ENCODE peak calls at places on chromosome 15, in six cellular contexts. One of them, this sample, is unnamed.

GRCh38 chr15:25249236-25250010 is 189.4 kb downstream of the UBE3A start:
- DNase-seq in IMR-90: no peak
- DNase-seq in neuronal stem cell: no peak
- DNase-seq in mesendoderm: no peak
- DNase-seq in H1: no peak
- DNase-seq in trophoblast cell: no peak
- DNase-seq in this sample: no peak

GRCh38 chr15:66883322-66883911 is 181.4 kb downstream of the SMAD6 start:
- DNase-seq in IMR-90: peak
- DNase-seq in neuronal stem cell: peak
- DNase-seq in mesendoderm: peak
- DNase-seq in H1: peak
- DNase-seq in trophoblast cell: peak
- DNase-seq in this sample: peak

GRCh38 chr15:71708741-71709140 is 101.6 kb upstream of the NR2E3 start:
- DNase-seq in IMR-90: peak
- DNase-seq in neuronal stem cell: no peak
- DNase-seq in mesendoderm: no peak
- DNase-seq in H1: no peak
- DNase-seq in trophoblast cell: no peak
- DNase-seq in this sample: no peak

GRCh38 chr15:101313041-101313761 is 18.2 kb upstream of the SNRPA1 start:
- DNase-seq in IMR-90: no peak
- DNase-seq in neuronal stem cell: no peak
- DNase-seq in mesendoderm: no peak
- DNase-seq in H1: no peak
- DNase-seq in trophoblast cell: no peak
- DNase-seq in this sample: no peak

GRCh38 chr15:70876011-70876410 is 16.2 kb downstream of the THAP10 start:
- DNase-seq in IMR-90: no peak
- DNase-seq in neuronal stem cell: no peak
- DNase-seq in mesendoderm: no peak
- DNase-seq in H1: no peak
- DNase-seq in trophoblast cell: no peak
- DNase-seq in this sample: no peak

GRCh38 chr15:59339252-59339672 is 33.4 kb downstream of the MYO1E start:
- DNase-seq in IMR-90: no peak
- DNase-seq in neuronal stem cell: no peak
- DNase-seq in mesendoderm: no peak
- DNase-seq in H1: no peak
- DNase-seq in trophoblast cell: peak
- DNase-seq in this sample: no peak

GRCh38 chr15:68983821-68984517 is 30.5 kb upstream of the NOX5 start:
- DNase-seq in IMR-90: peak
- DNase-seq in neuronal stem cell: no peak
- DNase-seq in mesendoderm: no peak
- DNase-seq in H1: no peak
- DNase-seq in trophoblast cell: peak
- DNase-seq in this sample: no peak

GRCh38 chr15:66721501-66721937 is 19.5 kb downstream of the SMAD6 start:
- DNase-seq in IMR-90: peak
- DNase-seq in neuronal stem cell: no peak
- DNase-seq in mesendoderm: peak
- DNase-seq in H1: no peak
- DNase-seq in trophoblast cell: peak
- DNase-seq in this sample: no peak

GRCh38 chr15:40969363-40969762 is 16.1 kb downstream of the CHAC1 start:
- DNase-seq in IMR-90: no peak
- DNase-seq in neuronal stem cell: no peak
- DNase-seq in mesendoderm: no peak
- DNase-seq in H1: no peak
- DNase-seq in trophoblast cell: no peak
- DNase-seq in this sample: no peak
- H3K4ac ChIP-seq in IMR-90: no peak
- H3K4ac ChIP-seq in neuronal stem cell: no peak
- H3K4ac ChIP-seq in mesendoderm: no peak
- H3K4ac ChIP-seq in H1: no peak
- H3K4ac ChIP-seq in trophoblast cell: no peak
- H3K4ac ChIP-seq in this sample: no peak

DNA sequence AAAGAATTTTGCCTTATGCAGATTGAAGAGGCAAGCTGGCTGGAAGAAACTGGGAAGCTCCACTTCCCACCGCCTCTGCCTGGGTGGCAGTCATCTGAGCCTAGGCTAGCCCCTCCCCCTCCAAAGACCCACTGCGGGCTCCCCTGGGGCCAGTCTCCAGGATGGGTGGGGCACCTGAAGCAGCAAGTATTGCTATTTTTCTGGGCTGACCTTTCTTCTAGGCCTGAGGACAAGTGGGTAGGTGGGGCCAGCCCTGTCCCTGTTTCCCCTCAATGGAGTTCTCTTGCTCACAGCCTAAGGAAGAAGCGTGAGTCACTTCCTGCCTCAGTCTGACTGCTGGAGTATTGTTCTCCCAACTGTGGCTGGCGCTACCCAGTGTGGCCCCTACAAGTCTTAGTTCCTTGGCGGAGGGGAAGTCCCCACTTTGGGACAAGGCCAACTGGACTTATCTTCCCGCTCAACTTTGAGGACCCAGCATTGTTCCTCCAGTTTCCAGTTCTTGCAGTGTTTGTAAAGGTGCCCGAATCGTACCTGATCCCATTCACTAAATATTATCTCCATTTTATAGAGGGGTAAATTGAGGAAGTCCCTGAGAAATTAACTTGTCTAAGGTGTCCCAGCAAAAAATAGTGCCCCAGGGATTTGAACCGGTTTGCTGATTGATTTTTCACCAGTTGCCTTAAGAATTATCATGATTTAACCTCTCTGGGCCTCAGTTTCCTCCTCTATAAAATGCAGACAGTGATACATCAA is 1.4 kb downstream of the FURIN start:
- DNase-seq in IMR-90: peak
- DNase-seq in neuronal stem cell: no peak
- DNase-seq in mesendoderm: peak
- DNase-seq in H1: peak
- DNase-seq in trophoblast cell: peak
- DNase-seq in this sample: peak
- H3K4me3 ChIP-seq in IMR-90: no peak
- H3K4me3 ChIP-seq in neuronal stem cell: no peak
- H3K4me3 ChIP-seq in mesendoderm: no peak
- H3K4me3 ChIP-seq in H1: no peak
- H3K4me3 ChIP-seq in trophoblast cell: no peak
- H3K4me3 ChIP-seq in this sample: peak

DNA sequence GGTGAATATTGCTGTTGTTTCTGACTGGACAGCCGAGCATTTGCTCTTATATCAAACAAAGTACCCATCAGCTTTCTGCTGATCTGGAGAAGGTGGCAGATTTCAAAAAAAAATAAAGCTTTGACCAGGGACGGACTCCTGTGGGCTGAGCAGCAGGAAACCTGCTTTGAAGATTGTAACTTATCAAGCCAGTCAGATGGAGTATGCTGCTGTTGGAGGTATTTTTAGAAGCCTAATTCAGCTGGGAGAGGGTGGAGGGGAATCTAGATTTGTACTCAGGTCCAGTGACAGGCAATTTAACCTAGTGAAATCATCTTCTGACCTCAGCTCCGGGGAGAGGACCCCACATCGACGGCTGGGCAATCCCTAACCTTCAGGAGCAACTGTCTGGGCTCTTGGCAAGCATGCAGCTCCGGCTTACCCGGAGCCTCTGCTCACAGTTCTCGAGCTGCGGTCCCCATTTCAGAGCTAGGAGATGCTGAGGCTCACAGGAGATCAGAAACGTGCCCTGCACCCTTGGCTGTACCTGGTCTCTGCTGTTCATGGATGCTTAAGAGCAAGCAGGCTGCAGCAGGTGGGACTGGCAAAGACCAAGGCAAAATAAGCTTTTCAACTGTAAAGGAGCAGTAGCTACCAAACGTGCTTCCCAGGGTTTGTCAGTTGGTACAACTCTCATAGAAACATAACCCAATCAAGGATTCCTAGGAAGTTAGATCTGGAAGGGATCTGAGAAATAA is 89.3 kb upstream of the ST8SIA2 start:
- DNase-seq in IMR-90: no peak
- DNase-seq in neuronal stem cell: no peak
- DNase-seq in mesendoderm: peak
- DNase-seq in H1: no peak
- DNase-seq in trophoblast cell: no peak
- DNase-seq in this sample: no peak
- H3K4ac ChIP-seq in IMR-90: no peak
- H3K4ac ChIP-seq in neuronal stem cell: no peak
- H3K4ac ChIP-seq in mesendoderm: no peak
- H3K4ac ChIP-seq in H1: no peak
- H3K4ac ChIP-seq in trophoblast cell: no peak
- H3K4ac ChIP-seq in this sample: no peak

DNA sequence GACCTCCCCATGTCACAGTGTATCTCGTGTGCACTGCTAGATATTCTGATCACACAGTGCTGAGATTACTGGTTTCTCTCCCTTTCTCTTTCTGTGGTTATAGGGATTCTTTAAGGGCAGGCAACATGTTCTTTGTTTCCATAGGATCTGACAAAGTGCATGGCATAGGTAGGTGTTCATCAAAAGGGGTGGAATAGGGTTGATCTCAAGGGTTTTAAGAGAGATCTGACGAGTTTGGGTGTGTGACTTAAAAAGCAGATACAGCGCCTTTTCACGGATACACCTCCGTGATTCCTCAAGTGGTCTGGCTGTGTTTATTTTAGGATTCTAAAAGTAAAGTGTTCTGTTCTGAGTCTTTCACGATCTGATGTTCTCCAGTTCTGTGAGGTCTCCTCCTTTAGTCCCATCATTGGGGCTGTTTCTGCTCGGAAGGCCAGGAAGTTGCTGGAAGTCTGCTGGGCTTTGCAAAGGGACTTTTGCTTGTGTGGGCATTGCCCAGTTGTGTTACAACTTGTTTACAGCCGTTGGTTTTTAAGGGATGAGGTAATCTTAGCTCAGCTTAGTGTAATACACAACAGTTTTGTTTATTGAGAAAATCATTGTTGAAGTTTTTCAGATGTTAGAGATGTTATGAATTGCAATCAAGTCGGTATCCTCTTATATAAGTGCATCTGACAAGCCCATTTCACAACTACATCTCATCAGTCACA is 34.8 kb downstream of the IGF1R start:
- DNase-seq in IMR-90: peak
- DNase-seq in neuronal stem cell: no peak
- DNase-seq in mesendoderm: no peak
- DNase-seq in H1: no peak
- DNase-seq in trophoblast cell: no peak
- DNase-seq in this sample: peak
- H3K4me3 ChIP-seq in IMR-90: no peak
- H3K4me3 ChIP-seq in neuronal stem cell: no peak
- H3K4me3 ChIP-seq in mesendoderm: no peak
- H3K4me3 ChIP-seq in H1: no peak
- H3K4me3 ChIP-seq in trophoblast cell: no peak
- H3K4me3 ChIP-seq in this sample: no peak

GRCh38 chr15:38072507-38073277 is 138.3 kb downstream of the TMCO5A start:
- DNase-seq in IMR-90: peak
- DNase-seq in neuronal stem cell: peak
- DNase-seq in mesendoderm: peak
- DNase-seq in H1: peak
- DNase-seq in trophoblast cell: peak
- DNase-seq in this sample: peak
- H3K4ac ChIP-seq in IMR-90: peak
- H3K4ac ChIP-seq in neuronal stem cell: no peak
- H3K4ac ChIP-seq in mesendoderm: peak
- H3K4ac ChIP-seq in H1: no peak
- H3K4ac ChIP-seq in trophoblast cell: peak
- H3K4ac ChIP-seq in this sample: peak

GRCh38 chr15:91110407-91110806 is 10.3 kb downstream of the SV2B start:
- DNase-seq in IMR-90: no peak
- DNase-seq in neuronal stem cell: no peak
- DNase-seq in mesendoderm: no peak
- DNase-seq in H1: no peak
- DNase-seq in trophoblast cell: no peak
- DNase-seq in this sample: no peak
- H3K4me3 ChIP-seq in IMR-90: no peak
- H3K4me3 ChIP-seq in neuronal stem cell: no peak
- H3K4me3 ChIP-seq in mesendoderm: no peak
- H3K4me3 ChIP-seq in H1: no peak
- H3K4me3 ChIP-seq in trophoblast cell: peak
- H3K4me3 ChIP-seq in this sample: no peak

GRCh38 chr15:96162322-96162721 is 168.2 kb upstream of the NR2F2 start:
- DNase-seq in IMR-90: no peak
- DNase-seq in neuronal stem cell: no peak
- DNase-seq in mesendoderm: no peak
- DNase-seq in H1: no peak
- DNase-seq in trophoblast cell: no peak
- DNase-seq in this sample: no peak
- H3K4ac ChIP-seq in IMR-90: no peak
- H3K4ac ChIP-seq in neuronal stem cell: no peak
- H3K4ac ChIP-seq in mesendoderm: no peak
- H3K4ac ChIP-seq in H1: no peak
- H3K4ac ChIP-seq in trophoblast cell: no peak
- H3K4ac ChIP-seq in this sample: no peak